ENCODE peak calls at places on chromosome 13, in nine cellular contexts. Z is heart right ventricle; U is tibial artery; M is CD4-positive, CD25-positive, alpha-beta regulatory T cell; B is OCI-LY7; T is effector memory CD4-positive, alpha-beta T cell; E is cardiac muscle cell; I is thoracic aorta; N is AG04450. J is an unnamed sample.

GRCh38 chr13:25654332-25654731 is 282.6 kb downstream of the ATP8A2 start:
- DNase-seq in Z (no peak), U (no peak), M (no peak), B (no peak), T (no peak), E (no peak), I (no peak), N (no peak), J (peak; percentile 27)

GRCh38 chr13:94784066-94784465 is 71.7 kb upstream of the SOX21 start:
- DNase-seq in Z (no peak), U (no peak), M (no peak), B (no peak), T (no peak), E (peak; percentile 82), I (no peak), N (no peak), J (no peak)

GRCh38 chr13:91305652-91306051 is 41.8 kb upstream of the MIR17HG start:
- DNase-seq in Z (no peak), U (no peak), M (no peak), B (no peak), T (no peak), E (no peak), I (no peak), N (no peak), J (no peak)

GRCh38 chr13:99034333-99035085 is 56.6 kb upstream of the DOCK9 start:
- DNase-seq in Z (no peak), U (no peak), M (no peak), B (no peak), T (no peak), E (no peak), I (no peak), N (no peak), J (no peak)

GRCh38 chr13:64239372-64239771 is 2823.7 kb upstream of the PCDH20 start:
- DNase-seq in Z (no peak), U (no peak), M (no peak), B (no peak), T (no peak), E (peak; percentile 63), I (no peak), N (no peak), J (no peak)

GRCh38 chr13:32150794-32151193 is 119.2 kb downstream of the FRY start:
- DNase-seq in Z (peak; percentile 73), U (peak; percentile 93), M (no peak), B (no peak), T (no peak), E (peak; percentile 91), I (no peak), N (no peak), J (peak; percentile 48)

GRCh38 chr13:48580185-48580803 is 47.4 kb upstream of the RCBTB2 start:
- DNase-seq in Z (no peak), U (peak; percentile 79), M (peak; percentile 63), B (peak; percentile 78), T (peak; percentile 65), E (peak; percentile 78), I (peak; percentile 45), N (peak; percentile 11), J (peak; percentile 69)

GRCh38 chr13:70568571-70568970 is 460.3 kb upstream of the KLHL1 start:
- DNase-seq in Z (no peak), U (no peak), M (no peak), B (peak; percentile 38), T (no peak), E (peak; percentile 53), I (no peak), N (no peak), J (no peak)

GRCh38 chr13:20713751-20714150 is 10.3 kb downstream of the IL17D start:
- DNase-seq in Z (no peak), U (peak; percentile 70), M (no peak), B (no peak), T (no peak), E (peak; percentile 52), I (no peak), N (no peak), J (no peak)

DNA sequence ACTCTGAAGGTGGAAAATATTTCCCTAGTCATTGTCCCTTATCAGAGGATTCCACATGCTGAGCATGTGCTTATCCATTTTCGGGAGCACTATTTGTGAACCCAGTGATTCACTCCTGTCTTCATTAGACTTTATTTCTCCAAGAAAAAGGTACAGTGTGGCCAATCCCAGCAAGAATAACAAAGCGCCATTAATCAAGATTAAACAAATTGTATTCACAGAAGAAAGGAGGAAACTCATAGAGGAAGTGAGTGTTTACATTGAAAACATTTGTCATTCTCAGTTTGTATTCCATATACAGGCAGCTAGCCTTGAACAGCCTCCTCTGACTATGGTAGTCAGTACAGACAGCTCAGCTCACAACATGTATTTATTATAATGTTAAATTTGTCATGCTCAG is 1669.9 kb upstream of the SPRY2 start:
- DNase-seq in Z (no peak), U (no peak), M (no peak), B (no peak), T (no peak), E (no peak), I (no peak), N (no peak), J (no peak)
- H3K27ac ChIP-seq in Z (no peak overlapping the region), U (no peak overlapping the region), M (no peak overlapping the region), B (no peak overlapping the region), T (no peak overlapping the region), E (no peak overlapping the region), I (no peak overlapping the region), N (no peak overlapping the region), J (no peak overlapping the region)

DNA sequence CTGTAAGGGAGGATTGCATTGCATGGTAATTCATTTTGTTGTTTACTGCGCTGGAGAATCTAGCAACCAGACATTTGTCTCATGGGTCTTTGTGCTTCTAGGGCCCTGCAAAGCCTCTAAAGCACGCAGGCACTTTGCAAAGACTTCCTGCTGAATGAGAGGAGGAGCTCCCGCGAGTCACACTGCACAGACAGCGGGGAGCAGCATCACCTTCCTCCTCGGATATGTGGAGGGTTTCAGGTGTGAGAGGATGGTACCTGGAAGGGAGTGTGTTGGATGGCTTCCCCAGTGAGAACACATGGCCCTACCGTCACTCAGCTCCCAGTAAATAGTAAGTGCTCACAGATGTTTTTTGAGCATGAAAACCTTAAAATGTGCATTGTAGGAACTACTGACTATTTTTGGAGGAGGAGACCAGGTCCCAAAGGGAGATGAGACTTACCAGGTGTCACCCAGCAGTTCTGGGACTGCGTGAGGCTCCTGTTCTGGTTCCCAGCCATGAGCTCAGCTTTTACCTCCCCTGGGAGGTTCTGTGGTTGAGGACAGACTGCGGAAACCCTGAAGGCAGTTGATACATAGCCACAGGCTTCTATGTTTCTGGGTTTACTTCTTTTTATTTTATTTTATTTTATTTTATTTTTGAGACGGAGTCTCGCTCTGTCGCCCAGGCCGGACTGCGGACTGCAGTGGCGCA is 278.1 kb downstream of the FGF9 start:
- DNase-seq in Z (no peak), U (no peak), M (no peak), B (no peak), T (no peak), E (no peak), I (no peak), N (no peak), J (no peak)
- H3K27ac ChIP-seq in Z (no peak overlapping the region), U (no peak overlapping the region), M (no peak overlapping the region), B (no peak overlapping the region), T (no peak overlapping the region), E (no peak overlapping the region), I (no peak overlapping the region), N (no peak overlapping the region), J (no peak overlapping the region)

GRCh38 chr13:52600666-52601065 is 41.6 kb upstream of the HNRNPA1L2 start:
- DNase-seq in Z (no peak), U (no peak), M (no peak), B (no peak), T (no peak), E (peak; percentile 30), I (no peak), N (no peak), J (no peak)
- H3K27ac ChIP-seq in Z (peak overlapping the region; percentile 73), U (peak overlapping the region; percentile 74), M (no peak overlapping the region), B (no peak overlapping the region), T (no peak overlapping the region), E (no peak overlapping the region), I (peak overlapping the region; percentile 73), N (no peak overlapping the region), J (no peak overlapping the region)

GRCh38 chr13:96200810-96201209 is 110.9 kb downstream of the HS6ST3 start:
- DNase-seq in Z (no peak), U (no peak), M (no peak), B (no peak), T (no peak), E (no peak), I (no peak), N (no peak), J (no peak)

GRCh38 chr13:96198038-96198437 is 108.1 kb downstream of the HS6ST3 start:
- DNase-seq in Z (no peak), U (no peak), M (no peak), B (no peak), T (no peak), E (no peak), I (no peak), N (no peak), J (no peak)

GRCh38 chr13:96199315-96199714 is 109.4 kb downstream of the HS6ST3 start:
- DNase-seq in Z (no peak), U (no peak), M (no peak), B (no peak), T (no peak), E (no peak), I (no peak), N (no peak), J (no peak)
- H3K27ac ChIP-seq in Z (no peak overlapping the region), U (no peak overlapping the region), M (no peak overlapping the region), B (no peak overlapping the region), T (no peak overlapping the region), E (no peak overlapping the region), I (no peak overlapping the region), N (no peak overlapping the region), J (no peak overlapping the region)

DNA sequence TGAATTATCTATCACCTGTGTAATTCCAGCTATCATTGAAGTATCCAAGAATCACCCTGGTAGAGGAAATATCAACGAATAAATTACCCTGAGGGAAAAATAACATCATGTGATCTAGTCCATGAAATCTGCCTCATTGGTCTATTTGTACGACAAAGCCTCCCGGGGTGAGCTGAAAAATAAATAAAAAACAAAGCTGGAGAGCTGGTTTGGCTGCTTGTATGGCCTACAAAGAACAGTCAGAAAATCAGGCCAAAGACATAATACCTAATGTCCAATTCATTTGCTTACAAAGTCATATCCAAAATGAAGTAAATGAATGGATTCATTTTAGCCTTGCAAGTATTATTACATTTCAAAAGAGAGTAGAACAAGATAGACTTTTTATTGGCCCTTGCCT is 449.9 kb downstream of the KLF12 start:
- DNase-seq in Z (no peak), U (no peak), M (no peak), B (no peak), T (no peak), E (no peak), I (no peak), N (no peak), J (no peak)
- H3K27ac ChIP-seq in Z (no peak overlapping the region), U (no peak overlapping the region), M (no peak overlapping the region), B (no peak overlapping the region), T (no peak overlapping the region), E (no peak overlapping the region), I (no peak overlapping the region), N (no peak overlapping the region), J (no peak overlapping the region)

DNA sequence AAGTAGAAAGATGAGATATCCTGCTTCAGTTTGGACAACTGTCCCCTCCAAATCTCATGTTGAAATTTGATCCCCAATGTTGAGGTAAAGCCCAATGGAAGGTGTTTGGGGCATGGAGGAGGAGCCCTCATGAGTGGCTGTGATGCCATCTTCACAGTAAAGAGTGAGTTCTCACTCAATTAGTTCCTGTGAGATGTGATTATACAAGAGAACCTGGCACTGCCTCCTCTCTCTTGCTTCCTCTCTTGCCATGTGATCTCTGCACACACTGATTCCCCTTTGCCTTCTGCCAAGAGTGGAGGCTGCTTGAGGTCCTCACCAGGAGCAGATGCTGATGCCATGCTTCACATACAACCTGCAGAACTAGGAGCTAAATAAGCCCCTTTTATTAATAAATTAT is 87.0 kb downstream of the HSPH1 start:
- DNase-seq in Z (no peak), U (no peak), M (no peak), B (peak; percentile 58), T (no peak), E (no peak), I (no peak), N (no peak), J (no peak)
- H3K27ac ChIP-seq in Z (no peak overlapping the region), U (no peak overlapping the region), M (no peak overlapping the region), B (peak overlapping the region; percentile 96), T (no peak overlapping the region), E (no peak overlapping the region), I (no peak overlapping the region), N (no peak overlapping the region), J (no peak overlapping the region)

J was measured in adrenal gland.